ENCODE peak calls at places on chromosomes 3 and 15, in four cellular contexts. P, O, Z and E are unnamed samples.

GRCh38 chr3:154758109-154758868 is 321.8 kb upstream of the MME start:
- DNase-seq in P (peak), O (no peak), Z (peak), E (peak)

GRCh38 chr15:92681141-92681622 is 25.6 kb upstream of the FAM174B start:
- DNase-seq in P (peak), O (no peak), Z (no peak), E (peak)

GRCh38 chr3:42159147-42159546 is 68.0 kb downstream of the TRAK1 start:
- DNase-seq in P (no peak), O (no peak), Z (no peak), E (no peak)

GRCh38 chr3:39577541-39577940 is 110.1 kb downstream of the MOBP start:
- DNase-seq in P (no peak), O (no peak), Z (no peak), E (no peak)

GRCh38 chr3:171135536-171135935 is 109.0 kb upstream of the SLC2A2 start:
- DNase-seq in P (peak), O (no peak), Z (no peak), E (no peak)

GRCh38 chr3:42804831-42805821 is 836 bp upstream of the HIGD1A start:
- DNase-seq in P (peak), O (peak), Z (no peak), E (no peak)

GRCh38 chr15:88141490-88141889 is 115.0 kb downstream of the NTRK3 start:
- DNase-seq in P (no peak), O (no peak), Z (no peak), E (no peak)

GRCh38 chr3:114758828-114759709 is 388.0 kb downstream of the ZBTB20 start:
- DNase-seq in P (peak), O (no peak), Z (no peak), E (peak)

GRCh38 chr15:89751748-89752147 is 699 bp upstream of the MESP1 start:
- DNase-seq in P (no peak), O (no peak), Z (no peak), E (no peak)

GRCh38 chr15:89749059-89749458 is 2.0 kb downstream of the MESP1 start:
- DNase-seq in P (no peak), O (no peak), Z (no peak), E (no peak)

GRCh38 chr15:89749951-89750559 is 994 bp downstream of the MESP1 start:
- DNase-seq in P (no peak), O (no peak), Z (no peak), E (no peak)

GRCh38 chr15:89749526-89749925 is 1.5 kb downstream of the MESP1 start:
- DNase-seq in P (no peak), O (no peak), Z (no peak), E (no peak)

GRCh38 chr15:89750560-89751542 is at the start of gene MESP1:
- DNase-seq in P (peak), O (peak), Z (peak), E (peak)
- TF ChIP-seq CTCF in P (peak), O (peak), Z (peak), E (peak)

DNA sequence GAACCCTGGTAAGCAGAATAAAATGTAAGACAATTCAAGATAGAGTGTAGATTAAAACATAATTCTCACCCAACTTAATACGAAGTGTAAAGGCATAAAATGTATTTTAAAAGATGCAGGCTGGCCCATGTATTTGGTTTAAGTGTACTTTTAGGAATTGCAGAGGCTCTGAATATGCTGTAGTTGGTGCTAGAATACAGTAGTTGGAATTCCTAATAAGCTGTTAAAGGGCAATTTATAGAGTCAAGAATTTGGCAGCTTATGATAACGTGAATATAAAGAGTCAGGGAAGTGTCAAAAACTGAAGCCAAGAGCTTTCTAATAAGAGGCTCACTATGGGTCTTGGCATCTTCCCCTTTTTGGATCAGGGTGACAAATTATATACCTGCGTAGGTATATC is 36.5 kb downstream of the ADAMTS9 start:
- DNase-seq in P (no peak), O (no peak), Z (no peak), E (no peak)
- TF ChIP-seq CTCF in P (no peak), O (no peak), Z (no peak), E (no peak)

GRCh38 chr3:31531465-31531991 is 1.2 kb upstream of the STT3B start:
- DNase-seq in P (peak), O (no peak), Z (no peak), E (no peak)
- TF ChIP-seq CTCF in P (peak), O (no peak), Z (no peak), E (peak)

GRCh38 chr15:101664303-101664913 is 12.2 kb upstream of the TM2D3 start:
- DNase-seq in P (no peak), O (peak), Z (peak), E (no peak)
- TF ChIP-seq CTCF in P (peak), O (peak), Z (peak), E (peak)

GRCh38 chr3:185065059-185065458 is 87.8 kb downstream of the C3orf70 start:
- DNase-seq in P (no peak), O (no peak), Z (no peak), E (no peak)
- TF ChIP-seq CTCF in P (no peak), O (no peak), Z (no peak), E (no peak)

GRCh38 chr3:141782386-141782932 is 19.3 kb downstream of the GRK7 start:
- DNase-seq in P (peak), O (no peak), Z (no peak), E (no peak)
- TF ChIP-seq CTCF in P (peak), O (no peak), Z (no peak), E (no peak)

GRCh38 chr3:27720899-27721716 is 1.0 kb downstream of the EOMES start:
- DNase-seq in P (no peak), O (no peak), Z (no peak), E (no peak)
- TF ChIP-seq CTCF in P (no peak), O (no peak), Z (no peak), E (no peak)